ENCODE peak calls at places on chromosomes 1 and 21, in seven cellular contexts. B, Y, P, Z, M, Q and I are unnamed samples.

GRCh38 chr1:68322837-68323687 is 90.7 kb upstream of the WLS start:
- DNase-seq in Z (peak; percentile 51), B (no peak), Q (no peak), M (peak; percentile 22), Y (peak; percentile 47), P (no peak), I (no peak)

GRCh38 chr1:40722622-40723021 is 31.1 kb downstream of the NFYC start:
- DNase-seq in P (no peak), Q (no peak), B (no peak), Z (no peak), Y (no peak), M (no peak), I (no peak)

GRCh38 chr1:243734311-243734700 is 115.7 kb downstream of the AKT3 start:
- DNase-seq in Y (peak; percentile 17), P (no peak), Z (no peak), Q (no peak), B (no peak), M (no peak), I (no peak)

GRCh38 chr1:165949335-165950130 is 122.1 kb downstream of the UCK2 start:
- DNase-seq in M (no peak), Y (no peak), Z (no peak), P (no peak), Q (peak; percentile 74), B (no peak), I (no peak)

GRCh38 chr21:42672699-42673458 is 19.5 kb downstream of the PDE9A start:
- DNase-seq in Y (peak; percentile 29), B (no peak), Q (no peak), M (no peak), P (no peak), Z (no peak), I (no peak)

GRCh38 chr1:12180315-12180714 is 13.5 kb downstream of the TNFRSF1B start:
- DNase-seq in M (no peak), Q (no peak), B (peak; percentile 57), Y (no peak), P (no peak), Z (peak; percentile 43), I (peak; percentile 47)

GRCh38 chr1:233673947-233674431 is 60.1 kb downstream of the KCNK1 start:
- DNase-seq in P (no peak), Y (peak; percentile 13), Z (no peak), Q (no peak), B (no peak), M (no peak), I (no peak)

GRCh38 chr1:93566227-93566626 is 115.4 kb downstream of the BCAR3 start:
- DNase-seq in P (no peak), Y (no peak), Q (no peak), M (no peak), Z (no peak), B (no peak), I (no peak)

GRCh38 chr1:163347106-163347505 is 25.4 kb downstream of the NUF2 start:
- DNase-seq in B (no peak), M (no peak), Z (no peak), Y (no peak), P (no peak), Q (no peak), I (no peak)

GRCh38 chr1:193957556-193958095 is 771.2 kb upstream of the B3GALT2 start:
- DNase-seq in M (no peak), B (no peak), Q (no peak), P (no peak), Z (no peak), Y (no peak), I (no peak)

GRCh38 chr1:59142663-59143487 is 154.0 kb upstream of the FGGY start:
- DNase-seq in Y (peak; percentile 98), Z (no peak), Q (no peak), P (no peak), M (no peak), B (no peak), I (no peak)

GRCh38 chr21:29376556-29376955 is 77.8 kb downstream of the BACH1 start:
- DNase-seq in B (peak; percentile 33), Y (no peak), M (no peak), Q (no peak), Z (no peak), P (no peak), I (no peak)

GRCh38 chr1:54328117-54328636 is 78.0 kb downstream of the SSBP3 start:
- DNase-seq in P (no peak), M (no peak), Z (no peak), Q (no peak), B (no peak), Y (peak; percentile 42), I (peak; percentile 58)

GRCh38 chr1:110605901-110606783 is at the start of gene KCNA2:
- DNase-seq in B (peak; percentile 26), Z (no peak), P (peak; percentile 79), M (peak; percentile 87), Q (no peak), Y (no peak), I (peak; percentile 73)

GRCh38 chr1:248810000-248810726 is 15.6 kb downstream of the SH3BP5L start:
- DNase-seq in Z (no peak), M (no peak), B (no peak), Q (peak; percentile 77), P (no peak), Y (no peak), I (no peak)

GRCh38 chr1:53942149-53942957 is 3.1 kb downstream of the IFT25 start:
- DNase-seq in Z (no peak), B (no peak), Y (no peak), P (no peak), M (no peak), Q (no peak), I (no peak)

GRCh38 chr1:41851589-41851988 is 67.1 kb downstream of the HIVEP3 start:
- DNase-seq in Y (peak; percentile 86), B (no peak), M (no peak), P (no peak), Q (no peak), Z (no peak), I (no peak)

GRCh38 chr21:27424601-27425000 is 457.7 kb upstream of the ADAMTS5 start:
- DNase-seq in P (no peak), Y (peak; percentile 34), Q (no peak), M (no peak), Z (no peak), B (no peak), I (no peak)

DNA sequence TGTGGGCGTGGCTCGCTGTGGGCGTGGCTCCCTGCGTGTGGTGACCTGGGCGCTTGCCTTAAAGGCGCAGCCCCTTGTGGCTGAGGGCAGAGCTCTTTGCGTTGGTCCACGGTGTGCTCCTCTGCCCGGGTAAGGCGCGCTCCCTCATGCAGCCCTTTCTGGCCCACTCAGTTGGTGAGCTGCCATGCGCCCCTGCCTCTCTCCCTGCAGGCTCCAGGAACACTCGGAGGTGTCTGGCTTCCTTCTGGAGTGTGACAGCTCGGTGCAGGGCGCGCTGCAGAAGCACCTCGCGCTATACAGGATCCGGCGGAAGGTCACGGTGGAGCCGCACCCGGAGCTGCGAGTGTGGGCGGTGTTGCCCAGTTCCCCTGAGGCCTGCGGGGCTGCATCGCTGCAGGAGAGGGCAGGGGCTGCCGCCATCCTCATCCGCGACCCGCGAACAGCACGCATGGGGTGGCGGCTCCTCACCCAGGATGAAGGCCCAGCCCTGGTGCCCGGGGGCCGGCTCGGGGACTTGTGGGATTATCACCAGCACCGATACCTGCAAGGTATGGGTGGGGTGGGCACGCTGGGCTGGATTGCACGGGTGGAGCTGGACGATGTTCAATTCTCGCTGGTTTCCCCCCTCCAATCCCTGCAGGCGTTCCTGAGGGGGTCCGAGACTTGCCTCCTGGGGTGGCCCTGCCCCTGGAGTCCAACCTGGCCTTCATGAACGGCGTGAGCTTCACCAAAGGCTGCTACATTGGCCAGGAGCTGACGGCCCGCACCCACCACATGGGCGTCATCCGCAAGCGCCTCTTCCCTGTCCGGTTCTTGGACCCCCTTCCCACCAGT is 9.1 kb downstream of the IBA57 start:
- DNase-seq in Z (no peak), Y (no peak), B (no peak), P (peak; percentile 81), Q (no peak), M (peak; percentile 87), I (no peak)
- H3K4me3 ChIP-seq in Z (no peak overlapping the region), Y (no peak overlapping the region), B (peak overlapping the region; percentile 9), P (no peak overlapping the region), Q (no peak overlapping the region), M (peak overlapping the region; percentile 46), I (no peak overlapping the region)

DNA sequence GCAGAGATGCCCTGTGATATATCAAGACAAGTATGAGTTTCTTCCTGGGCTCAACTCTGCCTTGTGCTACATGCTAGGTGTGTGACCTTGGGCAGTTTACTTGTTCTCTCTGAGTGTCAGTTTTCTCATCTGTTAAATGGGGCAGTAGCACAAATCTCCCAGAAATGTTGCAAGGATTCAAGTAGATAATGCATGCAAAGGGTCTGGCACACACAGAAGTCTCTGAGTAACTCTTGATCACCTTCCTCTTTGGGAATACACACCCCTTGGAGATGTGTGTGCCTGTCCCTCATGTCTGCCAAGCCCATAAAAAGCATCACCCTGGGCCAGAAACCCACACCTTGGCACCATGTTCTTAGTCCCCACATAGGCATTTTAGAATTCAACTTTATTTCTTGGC is 118.3 kb upstream of the IPO9 start:
- DNase-seq in B (no peak), Y (no peak), P (no peak), Z (no peak), Q (no peak), M (no peak), I (no peak)
- H3K27ac ChIP-seq in B (peak overlapping the region; percentile 88), Y (peak overlapping the region; percentile 49), P (no peak overlapping the region), Z (peak overlapping the region; percentile 84), Q (peak overlapping the region; percentile 95), M (no peak overlapping the region), I (peak overlapping the region; percentile 99)

DNA sequence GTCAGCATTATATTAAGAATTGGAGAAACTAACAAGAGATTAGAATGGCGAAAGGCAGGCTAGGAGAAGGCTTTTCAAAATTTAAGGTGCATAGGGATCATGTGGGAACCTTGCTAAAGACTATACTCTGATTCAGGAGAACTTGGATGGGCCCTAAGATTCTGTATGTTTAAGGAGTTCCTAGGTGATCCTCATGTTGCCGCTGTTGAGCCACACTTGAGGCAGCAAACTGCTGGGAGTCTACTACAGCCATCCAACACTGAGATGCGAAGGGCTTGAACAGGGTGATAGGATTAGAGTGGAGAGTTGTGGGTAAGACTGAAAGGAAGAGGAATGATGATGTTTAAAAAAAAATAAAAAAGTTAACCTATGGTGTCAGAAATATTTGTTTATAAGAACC is 1013.2 kb downstream of the MRPL39 start:
- DNase-seq in Z (no peak), Q (no peak), M (no peak), B (no peak), P (no peak), Y (no peak), I (no peak)
- TF ChIP-seq CTCF in Z (no peak), Q (no peak), M (no peak), B (no peak), P (no peak), Y (no peak), I (no peak)

GRCh38 chr1:5892370-5892769 is 99.9 kb downstream of the NPHP4 start:
- DNase-seq in P (peak; percentile 41), Q (no peak), Y (no peak), Z (no peak), M (no peak), B (no peak), I (no peak)
- H3K4me3 ChIP-seq in P (no peak overlapping the region), Q (no peak overlapping the region), Y (no peak overlapping the region), Z (no peak overlapping the region), M (no peak overlapping the region), B (no peak overlapping the region), I (no peak overlapping the region)